ENCODE peak calls at places on chromosomes 7 and 10, in eight cellular contexts. H is A549, S is left ventricle myocardium inferior, F is sigmoid colon, U is GM23338, N is cardiac muscle cell, C is ovary, K is breast epithelium. T is an unnamed sample.
A peak's percentile ranks its signal among the peaks of the same experiment; 100 is the strongest.

GRCh38 chr7:127713758-127714157 is 61.8 kb downstream of the SND1 start:
- DNase-seq in H (no peak), S (no peak), F (no peak), U (no peak), N (no peak), C (no peak), K (no peak), T (no peak)

GRCh38 chr10:75853085-75853484 is 421.7 kb downstream of the LRMDA start:
- DNase-seq in H (peak; percentile 9), S (no peak), F (no peak), U (peak; percentile 27), N (peak; percentile 9), C (no peak), K (no peak), T (no peak)

GRCh38 chr10:20598590-20598989 is 298.5 kb downstream of the NEBL start:
- DNase-seq in H (peak; percentile 10), S (peak; percentile 60), F (peak; percentile 80), U (peak; percentile 17), N (peak; percentile 77), C (peak; percentile 20), K (no peak), T (no peak)

GRCh38 chr10:95276367-95277200 is 14.2 kb downstream of the PDLIM1 start:
- DNase-seq in H (no peak), S (no peak), F (no peak), U (no peak), N (peak; percentile 72), C (no peak), K (no peak), T (peak; percentile 74)

GRCh38 chr10:26217396-26218105 is 977 bp downstream of the GAD2 start:
- DNase-seq in H (no peak), S (no peak), F (no peak), U (peak; percentile 71), N (no peak), C (no peak), K (no peak), T (no peak)

GRCh38 chr10:120850911-120851865 is at the start of gene WDR11:
- DNase-seq in H (peak; percentile 75), S (peak; percentile 89), F (peak; percentile 94), U (peak; percentile 98), N (peak; percentile 96), C (peak; percentile 80), K (peak; percentile 90), T (peak; percentile 91)

GRCh38 chr10:60896715-60897114 is 47.3 kb downstream of the RHOBTB1 start:
- DNase-seq in H (no peak), S (no peak), F (no peak), U (no peak), N (peak; percentile 34), C (no peak), K (no peak), T (no peak)

GRCh38 chr7:89771003-89771636 is 383.1 kb upstream of the STEAP1 start:
- DNase-seq in H (no peak), S (no peak), F (no peak), U (peak; percentile 21), N (no peak), C (no peak), K (no peak), T (no peak)

GRCh38 chr10:13853854-13854253 is 267.1 kb downstream of the PRPF18 start:
- DNase-seq in H (no peak), S (no peak), F (no peak), U (no peak), N (no peak), C (no peak), K (no peak), T (no peak)

GRCh38 chr7:129678606-129679005 is 67.1 kb downstream of the NRF1 start:
- DNase-seq in H (no peak), S (no peak), F (no peak), U (no peak), N (no peak), C (no peak), K (no peak), T (no peak)

GRCh38 chr7:49875336-49875735 is 101.9 kb downstream of the VWC2 start:
- DNase-seq in H (no peak), S (no peak), F (no peak), U (no peak), N (no peak), C (no peak), K (no peak), T (no peak)

GRCh38 chr7:29285451-29285807 is 90.9 kb downstream of the CHN2 start:
- DNase-seq in H (peak; percentile 27), S (no peak), F (no peak), U (no peak), N (peak; percentile 94), C (no peak), K (no peak), T (no peak)

GRCh38 chr7:80499350-80499955 is 12.4 kb downstream of the GNAT3 start:
- DNase-seq in H (no peak), S (peak; percentile 22), F (peak; percentile 66), U (peak; percentile 48), N (peak; percentile 93), C (peak; percentile 74), K (no peak), T (no peak)

GRCh38 chr10:103199498-103199897 is 6.4 kb upstream of the NT5C2 start:
- DNase-seq in H (no peak), S (no peak), F (no peak), U (no peak), N (peak; percentile 36), C (no peak), K (no peak), T (no peak)

GRCh38 chr7:140476698-140477261 is 2.5 kb downstream of the MKRN1 start:
- DNase-seq in H (no peak), S (no peak), F (no peak), U (no peak), N (no peak), C (no peak), K (no peak), T (no peak)

GRCh38 chr10:58925381-58925780 is 251.1 kb upstream of the PHYHIPL start:
- DNase-seq in H (no peak), S (no peak), F (no peak), U (no peak), N (no peak), C (no peak), K (no peak), T (no peak)

GRCh38 chr7:37342665-37343471 is 105.8 kb downstream of the ELMO1 start:
- DNase-seq in H (no peak), S (no peak), F (no peak), U (no peak), N (no peak), C (no peak), K (no peak), T (peak; percentile 61)
- TF ChIP-seq CTCF in H (no peak), S (no peak), F (no peak), U (no peak), N (no peak), C (no peak), K (no peak), T (no peak)

GRCh38 chr7:44979481-44980392 is 922 bp upstream of the MYO1G start:
- DNase-seq in H (no peak), S (no peak), F (peak; percentile 55), U (peak; percentile 35), N (no peak), C (no peak), K (no peak), T (no peak)
- H3K4me1 ChIP-seq in H (peaks cover 31% of the 10 kb centered on the region), S (peaks cover 19% of the 10 kb centered on the region), F (peaks cover 10% of the 10 kb centered on the region), U (no peaks in the 10 kb centered on the region), N (peaks cover 20% of the 10 kb centered on the region), C (no peaks in the 10 kb centered on the region), K (no peaks in the 10 kb centered on the region), T (peaks cover 7% of the 10 kb centered on the region)

GRCh38 chr7:100017300-100017699 is 1.9 kb downstream of the ZKSCAN1 start:
- DNase-seq in H (no peak), S (no peak), F (peak; percentile 74), U (no peak), N (no peak), C (no peak), K (no peak), T (peak; percentile 73)

GRCh38 chr7:100016209-100016901 is 959 bp downstream of the ZKSCAN1 start:
- DNase-seq in H (no peak), S (no peak), F (no peak), U (no peak), N (peak; percentile 19), C (no peak), K (no peak), T (peak; percentile 62)

GRCh38 chr7:100019908-100020307 is 4.5 kb downstream of the ZKSCAN1 start:
- DNase-seq in H (no peak), S (no peak), F (no peak), U (no peak), N (no peak), C (no peak), K (no peak), T (no peak)

GRCh38 chr7:100015232-100016208 is at the start of gene ZKSCAN1:
- DNase-seq in H (peak; percentile 96), S (peak; percentile 84), F (peak; percentile 95), U (peak; percentile 97), N (peak; percentile 95), C (peak; percentile 82), K (peak; percentile 87), T (peak; percentile 93)

GRCh38 chr7:100017875-100018274 is 2.5 kb downstream of the ZKSCAN1 start:
- DNase-seq in H (no peak), S (no peak), F (no peak), U (no peak), N (no peak), C (no peak), K (no peak), T (no peak)
- H3K4me3 ChIP-seq in H (no peak overlapping the region), S (no peak overlapping the region), F (no peak overlapping the region), U (no peak overlapping the region), N (no peak overlapping the region), C (no peak overlapping the region), K (no peak overlapping the region), T (no peak overlapping the region)

DNA sequence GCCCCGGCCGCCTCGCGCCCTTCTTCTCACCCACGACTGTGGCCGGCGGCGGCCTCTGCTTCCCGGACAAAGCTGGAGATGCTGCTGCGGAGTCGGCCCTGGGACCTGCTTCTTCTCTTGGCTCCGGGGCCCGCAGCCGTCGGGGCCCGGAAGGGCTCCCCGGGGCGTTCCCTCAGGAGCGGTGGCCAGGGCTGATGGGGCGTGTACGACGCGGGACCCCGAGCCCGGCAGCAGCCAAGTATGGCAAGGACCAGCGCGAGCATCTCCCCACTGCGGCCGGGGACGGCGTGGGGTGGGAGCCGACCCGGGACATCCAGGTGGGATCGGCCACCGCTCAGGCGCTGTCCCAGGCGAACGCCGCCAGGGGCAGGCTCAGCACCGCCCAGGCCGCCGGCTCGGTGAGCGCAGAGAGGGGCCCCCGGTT is 27.6 kb upstream of the BMS1 start:
- DNase-seq in H (no peak), S (no peak), F (no peak), U (peak; percentile 55), N (no peak), C (no peak), K (no peak), T (no peak)
- TF ChIP-seq CTCF in H (no peak), S (peak; percentile 26), F (no peak), U (peak; percentile 10), N (peak; percentile 9), C (no peak), K (no peak), T (no peak)

GRCh38 chr10:3779146-3779707 is 5.8 kb downstream of the KLF6 start:
- DNase-seq in H (no peak), S (no peak), F (no peak), U (no peak), N (peak; percentile 31), C (peak; percentile 4), K (no peak), T (no peak)
- H3K4me1 ChIP-seq in H (peaks cover 75% of the 10 kb centered on the region), S (peaks cover 93% of the 10 kb centered on the region), F (peaks cover 74% of the 10 kb centered on the region), U (peaks cover 38% of the 10 kb centered on the region), N (peaks cover 8% of the 10 kb centered on the region), C (peaks cover 18% of the 10 kb centered on the region), K (peaks cover 13% of the 10 kb centered on the region), T (peaks cover 56% of the 10 kb centered on the region)

T was measured in mucosa of descending colon.